ENCODE peak calls at places on chromosomes 16 and 17, in seven cellular contexts. S is mucosa of descending colon; A is GM20000; D is left ventricle myocardium inferior; F is AG08395; K is stimulated activated CD8-positive, alpha-beta memory T cell treated with anti-CD3 and anti-CD28 coated beads, Interleukin-4, amount 100 ng/mL, for 1 hour; C is Panc1. H is an unnamed sample.

GRCh38 chr17:50626037-50626574 is 8.6 kb upstream of the ABCC3 start:
- DNase-seq in A (peak), S (peak), C (no peak), K (peak), D (peak), F (peak), H (peak)

GRCh38 chr16:13702614-13703013 is 217.3 kb upstream of the ERCC4 start:
- DNase-seq in D (no peak), A (no peak), F (no peak), K (no peak), C (no peak), S (no peak), H (no peak)

GRCh38 chr17:59402760-59403159 is 71.3 kb downstream of the YPEL2 start:
- DNase-seq in S (no peak), C (no peak), D (no peak), A (no peak), K (no peak), F (no peak), H (no peak)

GRCh38 chr17:70329751-70330150 is 160.4 kb downstream of the KCNJ2 start:
- DNase-seq in D (no peak), S (no peak), K (no peak), C (no peak), A (no peak), F (no peak), H (no peak)

GRCh38 chr16:8713635-8714097 is 39.2 kb downstream of the ABAT start:
- DNase-seq in K (no peak), A (no peak), D (no peak), S (no peak), F (no peak), C (no peak), H (no peak)

GRCh38 chr16:30434852-30435251 is 5.0 kb upstream of the DCTPP1 start:
- DNase-seq in S (no peak), F (no peak), A (no peak), C (no peak), K (no peak), D (no peak), H (no peak)

GRCh38 chr17:17398188-17398927 is 78.4 kb upstream of the MED9 start:
- DNase-seq in A (no peak), F (peak), D (peak), S (no peak), C (no peak), K (no peak), H (peak)

GRCh38 chr16:79265701-79266100 is 334.8 kb downstream of the MAF start:
- DNase-seq in D (no peak), S (no peak), K (no peak), F (no peak), C (no peak), A (no peak), H (no peak)

GRCh38 chr16:89365044-89365467 is 125.3 kb downstream of the ANKRD11 start:
- DNase-seq in F (peak), C (no peak), A (peak), K (no peak), S (no peak), D (no peak), H (peak)

GRCh38 chr17:56866076-56866475 is 32.1 kb downstream of the DGKE start:
- DNase-seq in D (no peak), F (no peak), S (no peak), A (no peak), K (no peak), C (no peak), H (no peak)

GRCh38 chr16:53756329-53756996 is 52.5 kb downstream of the FTO start:
- DNase-seq in K (no peak), S (no peak), C (no peak), F (no peak), A (no peak), D (no peak), H (no peak)

H was measured in A172.